ENCODE peak calls at places on chromosomes 5 and 9, in nine cellular contexts. T is ureter; F is NCI-H345; B is stimulated activated CD8-positive, alpha-beta memory T cell treated with anti-CD3 and anti-CD28 coated beads, Interleukin-4, amount 100 ng/mL, for 1 hour; O is T follicular helper cell; J is psoas muscle; A is lower lobe of right lung; P is HuH-7.5; D is cardiac septum. I is an unnamed sample.

GRCh38 chr5:109921735-109922395 is 232.1 kb downstream of the MAN2A1 start:
- DNase-seq in T (no peak), F (peak; percentile 30), B (peak; percentile 18), O (peak; percentile 61), J (no peak), A (peak; percentile 61), P (no peak), D (peak; percentile 82), I (peak; percentile 86)

GRCh38 chr5:131679911-131680310 is 44.9 kb upstream of the RAPGEF6 start:
- DNase-seq in T (no peak), F (no peak), B (no peak), O (no peak), J (no peak), A (no peak), P (no peak), D (no peak), I (no peak)

GRCh38 chr9:136544549-136545064 is 1.2 kb downstream of the NOTCH1 start:
- DNase-seq in T (peak; percentile 76), F (peak; percentile 22), B (no peak), O (no peak), J (peak; percentile 64), A (peak; percentile 84), P (no peak), D (peak; percentile 90), I (peak; percentile 33)

GRCh38 chr9:33106827-33107621 is 30.6 kb upstream of the SMU1 start:
- DNase-seq in T (peak; percentile 57), F (no peak), B (no peak), O (no peak), J (peak; percentile 69), A (no peak), P (no peak), D (peak; percentile 85), I (no peak)

GRCh38 chr9:17793713-17794622 is 215.1 kb downstream of the SH3GL2 start:
- DNase-seq in T (no peak), F (no peak), B (no peak), O (no peak), J (no peak), A (no peak), P (no peak), D (no peak), I (no peak)

GRCh38 chr9:95261890-95262289 is 55.6 kb downstream of the FANCC start:
- DNase-seq in T (no peak), F (no peak), B (no peak), O (no peak), J (no peak), A (no peak), P (no peak), D (no peak), I (no peak)

GRCh38 chr5:55360190-55360589 is 52.4 kb downstream of the MTREX start:
- DNase-seq in T (no peak), F (no peak), B (no peak), O (no peak), J (no peak), A (no peak), P (no peak), D (no peak), I (no peak)

GRCh38 chr5:66209794-66210193 is 65.7 kb downstream of the SREK1 start:
- DNase-seq in T (no peak), F (no peak), B (no peak), O (no peak), J (no peak), A (no peak), P (no peak), D (no peak), I (no peak)

GRCh38 chr9:131423171-131423581 is 29.3 kb downstream of the PRRC2B start:
- DNase-seq in T (peak; percentile 73), F (no peak), B (no peak), O (no peak), J (peak; percentile 51), A (peak; percentile 58), P (no peak), D (no peak), I (peak; percentile 89)

GRCh38 chr9:133184971-133185370 is 21.3 kb upstream of the GBGT1 start:
- DNase-seq in T (peak; percentile 61), F (peak; percentile 71), B (no peak), O (no peak), J (no peak), A (no peak), P (peak; percentile 49), D (no peak), I (peak; percentile 92)

GRCh38 chr5:126416266-126416925 is 6.8 kb upstream of the GRAMD2B start:
- DNase-seq in T (no peak), F (no peak), B (no peak), O (no peak), J (no peak), A (no peak), P (no peak), D (no peak), I (no peak)

GRCh38 chr5:108437425-108437824 is 55.5 kb upstream of the FBXL17 start:
- DNase-seq in T (no peak), F (no peak), B (no peak), O (no peak), J (no peak), A (no peak), P (no peak), D (no peak), I (no peak)